ENCODE peak calls at places on chromosomes 5 and 9, in five cellular contexts. T is CD8-positive, alpha-beta T cell; G is breast epithelium; H is SK-N-SH; Y is body of pancreas. O is an unnamed sample. For H3K27me3, the result is how much of the 10 kb centered on the place peaks cover.

GRCh38 chr9:80467632-80468031 is 895.9 kb downstream of the TLE4 start:
- DNase-seq in T (no peak), G (no peak), H (no peak), Y (peak), O (no peak)

GRCh38 chr5:76337949-76338589 is 65.0 kb upstream of the IQGAP2 start:
- DNase-seq in T (no peak), G (peak), H (peak), Y (peak), O (peak)

GRCh38 chr5:133220851-133221674 is 169.2 kb downstream of the HSPA4 start:
- DNase-seq in T (no peak), G (no peak), H (no peak), Y (no peak), O (peak)

GRCh38 chr9:106421772-106422171 is 441.2 kb upstream of the ZNF462 start:
- DNase-seq in T (no peak), G (no peak), H (no peak), Y (no peak), O (no peak)

GRCh38 chr5:93425102-93425501 is 155.9 kb downstream of the NR2F1-AS1 start:
- DNase-seq in T (no peak), G (no peak), H (no peak), Y (no peak), O (no peak)

GRCh38 chr9:15873573-15874177 is 320.8 kb downstream of the CCDC171 start:
- DNase-seq in T (no peak), G (no peak), H (peak), Y (no peak), O (no peak)

GRCh38 chr5:178605788-178606187 is 15.6 kb upstream of the COL23A1 start:
- DNase-seq in T (no peak), G (no peak), H (no peak), Y (no peak), O (no peak)

GRCh38 chr9:125635888-125636287 is 71.1 kb downstream of the MAPKAP1 start:
- DNase-seq in T (no peak), G (no peak), H (no peak), Y (no peak), O (no peak)

GRCh38 chr5:135174315-135175096 is 140.5 kb upstream of the PITX1 start:
- DNase-seq in T (no peak), G (no peak), H (no peak), Y (no peak), O (peak)
- TF ChIP-seq CTCF in T (no peak), G (no peak), H (peak), Y (no peak), O (peak)

DNA sequence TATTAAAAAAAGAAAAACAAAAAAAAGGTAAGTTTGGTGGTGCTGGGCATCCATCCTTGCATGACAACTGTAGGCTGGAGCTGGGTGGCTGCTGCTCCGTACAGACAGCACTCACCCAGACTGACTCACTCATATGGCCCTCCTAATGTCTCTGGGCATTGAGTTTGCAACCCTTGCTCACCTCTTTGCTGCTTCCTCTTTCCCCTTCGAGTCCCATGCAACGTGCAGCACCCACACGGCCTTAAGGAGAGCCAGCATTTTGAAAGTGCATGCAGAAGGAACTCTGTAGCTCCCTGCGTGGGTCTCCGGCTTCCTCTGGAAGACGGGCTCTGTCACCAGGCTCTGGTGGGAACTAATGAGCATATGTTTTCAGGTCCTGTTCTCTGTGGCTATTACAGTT is 60.5 kb upstream of the ENTREP1 start:
- DNase-seq in T (no peak), G (no peak), H (no peak), Y (no peak), O (no peak)
- H3K27me3 ChIP-seq in T (under half), G (under half), H (under half), Y (under half), O (under half)

GRCh38 chr5:132138260-132138659 is 64.7 kb downstream of the CSF2 start:
- DNase-seq in T (no peak), G (no peak), H (no peak), Y (no peak), O (no peak)

GRCh38 chr5:132136906-132137305 is 63.3 kb downstream of the CSF2 start:
- DNase-seq in T (no peak), G (no peak), H (no peak), Y (no peak), O (no peak)

GRCh38 chr5:132130918-132131715 is 57.5 kb downstream of the CSF2 start:
- DNase-seq in T (no peak), G (no peak), H (no peak), Y (no peak), O (no peak)

GRCh38 chr5:132132138-132132537 is 58.5 kb downstream of the CSF2 start:
- DNase-seq in T (no peak), G (no peak), H (no peak), Y (no peak), O (no peak)

DNA sequence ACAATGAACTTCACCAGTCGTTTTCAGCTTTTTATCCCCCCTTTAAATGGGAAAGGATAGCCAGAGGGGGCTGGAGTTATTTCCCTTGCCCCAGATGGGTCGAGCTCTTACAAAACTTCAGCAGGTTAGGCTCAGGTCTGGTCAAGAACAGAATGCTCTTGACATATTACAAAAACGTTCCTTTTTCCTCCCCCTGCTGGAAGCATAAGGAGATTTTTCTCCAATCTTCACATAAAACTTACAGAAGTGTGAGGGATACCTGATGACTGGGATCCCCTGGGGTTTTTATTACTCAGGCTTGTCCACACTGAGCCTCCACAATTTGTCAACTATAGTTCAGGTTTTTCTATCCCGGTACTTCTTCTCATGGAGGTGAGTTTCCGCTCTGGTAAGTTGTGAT is 60.8 kb downstream of the CSF2 start:
- DNase-seq in T (no peak), G (no peak), H (peak), Y (no peak), O (no peak)
- TF ChIP-seq CTCF in T (no peak), G (no peak), H (peak), Y (no peak), O (peak)

DNA sequence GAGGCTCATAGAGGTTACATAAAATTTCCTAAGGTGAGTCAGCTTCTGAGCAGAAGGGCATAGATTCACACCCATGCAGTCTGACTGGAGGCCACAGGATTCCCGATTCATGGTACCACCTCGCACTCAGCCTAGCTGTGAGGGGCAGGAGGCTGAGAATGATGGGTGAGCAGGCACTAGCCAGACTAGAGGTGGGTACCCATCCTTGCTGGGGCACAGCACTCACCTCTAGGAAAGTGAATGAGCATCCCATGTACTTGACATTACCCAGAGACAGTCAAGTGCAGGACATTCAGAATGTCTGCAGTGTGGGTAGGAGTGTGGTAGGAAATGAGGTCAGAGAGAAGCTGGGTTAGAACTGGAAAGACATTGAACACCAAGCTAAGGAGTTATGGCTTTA is 255.5 kb downstream of the CDK5RAP2 start:
- DNase-seq in T (no peak), G (no peak), H (no peak), Y (no peak), O (no peak)
- H3K27me3 ChIP-seq in T (under half), G (under half), H (under half), Y (under half), O (under half)

DNA sequence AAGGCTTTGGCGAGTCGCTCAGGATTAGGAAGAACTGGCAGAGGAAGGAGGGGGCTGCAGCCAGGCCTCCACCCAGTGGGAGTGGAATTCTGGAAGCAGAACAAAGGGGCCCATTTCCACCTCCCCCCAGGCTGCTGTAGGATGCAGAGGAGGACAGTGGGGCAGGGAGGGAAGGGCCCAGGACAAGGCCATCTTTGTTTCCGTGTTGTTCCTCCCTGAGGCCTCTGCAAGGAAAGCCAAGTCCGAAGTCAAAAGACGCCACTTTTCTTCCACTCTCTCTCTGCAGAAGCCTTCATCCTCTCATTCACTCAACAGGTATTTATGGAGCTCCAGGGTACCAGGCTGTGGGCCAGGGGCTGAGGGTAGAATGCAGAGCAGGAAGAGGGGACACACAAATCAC is 70.7 kb downstream of the ENTREP1 start:
- DNase-seq in T (no peak), G (no peak), H (no peak), Y (no peak), O (no peak)
- TF ChIP-seq CTCF in T (no peak), G (no peak), H (no peak), Y (no peak), O (no peak)

GRCh38 chr9:136014928-136015633 is 53.9 kb upstream of the UBAC1 start:
- DNase-seq in T (no peak), G (no peak), H (peak), Y (no peak), O (peak)

GRCh38 chr9:136012651-136013050 is 51.5 kb upstream of the UBAC1 start:
- DNase-seq in T (no peak), G (no peak), H (peak), Y (no peak), O (peak)

GRCh38 chr9:136013116-136013515 is 51.9 kb upstream of the UBAC1 start:
- DNase-seq in T (no peak), G (no peak), H (no peak), Y (no peak), O (peak)

GRCh38 chr9:136014147-136014927 is 53.2 kb upstream of the UBAC1 start:
- DNase-seq in T (no peak), G (no peak), H (peak), Y (no peak), O (no peak)

DNA sequence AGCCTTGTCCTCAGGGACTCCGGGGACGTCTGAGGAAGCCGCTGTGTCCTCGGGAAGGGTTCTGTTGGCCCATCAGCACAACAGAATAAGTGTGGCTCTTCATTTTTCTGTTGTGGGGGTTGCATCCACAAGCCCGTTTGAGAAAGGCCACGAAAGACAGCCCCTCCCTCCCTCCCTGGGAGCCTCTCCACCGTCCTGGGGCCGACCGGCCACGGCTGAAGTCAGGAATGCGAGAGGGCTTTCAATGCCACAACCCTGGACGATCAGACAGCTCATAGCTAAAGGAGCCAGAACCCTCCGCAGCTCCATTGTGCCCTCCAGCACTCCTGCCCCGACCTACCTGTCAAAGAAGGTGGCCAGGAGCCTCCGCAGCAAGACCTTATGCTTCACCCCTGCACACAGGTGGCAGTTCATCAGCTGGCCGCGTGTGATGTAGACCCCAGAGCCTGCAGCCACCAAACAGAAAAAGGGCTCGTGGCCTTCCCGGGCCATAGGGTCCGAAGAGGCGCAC is 52.4 kb upstream of the UBAC1 start:
- DNase-seq in T (no peak), G (no peak), H (no peak), Y (no peak), O (peak)
- H3K27me3 ChIP-seq in T (under half), G (under half), H (under half), Y (under half), O (under half)

DNA sequence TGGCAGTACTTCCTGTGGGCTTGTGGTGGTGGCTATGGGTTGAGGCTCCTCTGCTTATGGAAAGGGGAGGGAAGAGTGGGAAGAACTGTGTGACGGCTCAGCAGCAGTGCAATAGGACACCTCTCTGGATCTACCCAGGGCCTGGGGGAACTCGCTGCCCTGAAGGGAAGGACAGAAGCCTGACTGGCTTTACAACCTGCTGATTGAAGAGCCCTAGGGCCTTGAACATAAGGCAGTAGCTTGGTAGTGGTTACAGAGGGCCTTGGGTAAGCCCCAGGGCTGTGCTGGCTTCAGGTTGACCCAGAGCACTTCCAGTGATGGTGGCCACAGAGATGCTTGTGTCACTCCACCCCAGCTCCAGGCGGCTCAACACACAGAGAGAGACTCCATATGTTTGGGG is 5.5 kb downstream of the CCIN start:
- DNase-seq in T (no peak), G (no peak), H (no peak), Y (no peak), O (no peak)
- TF ChIP-seq CTCF in T (no peak), G (no peak), H (no peak), Y (no peak), O (no peak)

DNA sequence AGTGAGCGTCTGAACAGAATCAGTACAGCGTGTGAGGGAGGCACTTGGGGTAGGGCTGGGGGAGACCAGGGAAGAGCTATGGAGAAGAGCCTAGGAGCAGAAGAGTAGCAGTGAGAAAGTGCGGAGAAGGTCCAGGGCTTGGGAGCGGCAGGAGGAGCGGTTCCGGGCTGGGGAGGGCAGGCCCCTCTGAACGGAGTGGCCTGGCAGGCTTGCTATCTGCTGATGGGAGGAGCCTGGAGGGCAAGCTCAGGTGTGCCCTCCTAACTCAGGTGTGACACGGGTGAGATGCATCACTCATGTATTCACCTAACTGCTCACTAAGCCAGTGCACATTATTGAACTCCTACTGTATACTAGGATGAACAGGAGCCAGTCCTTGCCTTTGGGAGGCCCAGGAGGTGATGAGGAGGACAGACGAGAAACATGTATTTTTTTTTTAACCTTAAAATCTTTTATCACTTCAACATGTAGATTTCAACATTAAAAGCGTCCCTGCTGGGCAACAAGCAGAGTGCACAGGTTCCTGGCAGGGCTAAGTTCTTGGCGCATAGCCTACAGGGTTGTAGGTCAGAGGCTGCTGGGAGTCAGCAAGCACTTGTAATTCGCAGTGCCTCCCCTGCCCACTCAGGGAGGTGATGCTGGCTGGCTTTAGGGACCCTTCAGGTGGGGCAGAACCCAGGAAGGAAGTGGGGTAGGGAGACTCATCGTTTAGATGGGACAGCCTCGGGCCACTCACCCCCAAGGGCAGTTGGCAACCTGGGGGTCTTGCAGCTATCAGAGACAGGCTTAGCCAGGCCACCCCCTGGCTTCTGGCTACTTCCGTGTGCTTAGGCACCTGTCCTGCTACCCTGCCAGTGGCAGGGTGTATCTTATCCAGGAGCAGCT is 55.5 kb downstream of the TMOD1 start:
- DNase-seq in T (no peak), G (no peak), H (no peak), Y (peak), O (no peak)
- H3K27me3 ChIP-seq in T (under half), G (under half), H (under half), Y (under half), O (under half)

GRCh38 chr5:168446987-168447386 is 39.3 kb upstream of the RARS1 start:
- DNase-seq in T (no peak), G (no peak), H (no peak), Y (no peak), O (no peak)
- TF ChIP-seq CTCF in T (no peak), G (no peak), H (no peak), Y (no peak), O (no peak)

GRCh38 chr9:121866927-121867326 is 215.5 kb downstream of the DAB2IP start:
- DNase-seq in T (no peak), G (no peak), H (no peak), Y (no peak), O (no peak)
- H3K27me3 ChIP-seq in T (under half), G (under half), H (under half), Y (under half), O (under half)